ENCODE peak calls at places on chromosome 16, in eight cellular contexts. One of them, this sample, is unnamed.

GRCh38 chr16:89050868-89051311 is 42.8 kb upstream of the ACSF3 start:
- DNase-seq in MM.1S: no peak
- DNase-seq in H9: no peak
- DNase-seq in AG04450: no peak
- DNase-seq in lung: no peak
- DNase-seq in HCT116: no peak
- DNase-seq in HFFc6: no peak
- DNase-seq in CD8-positive, alpha-beta T cell: no peak
- DNase-seq in this sample: no peak

GRCh38 chr16:73319747-73320146 is 271.8 kb upstream of the ZFHX3 start:
- DNase-seq in MM.1S: no peak
- DNase-seq in H9: no peak
- DNase-seq in AG04450: no peak
- DNase-seq in lung: no peak
- DNase-seq in HCT116: no peak
- DNase-seq in HFFc6: no peak
- DNase-seq in CD8-positive, alpha-beta T cell: no peak
- DNase-seq in this sample: no peak

GRCh38 chr16:4524571-4524970 is 14.0 kb downstream of the CDIP1 start:
- DNase-seq in MM.1S: no peak
- DNase-seq in H9: no peak
- DNase-seq in AG04450: no peak
- DNase-seq in lung: no peak
- DNase-seq in HCT116: no peak
- DNase-seq in HFFc6: no peak
- DNase-seq in CD8-positive, alpha-beta T cell: no peak
- DNase-seq in this sample: no peak

GRCh38 chr16:89153848-89154271 is 17.7 kb upstream of the CDH15 start:
- DNase-seq in MM.1S: no peak
- DNase-seq in H9: no peak
- DNase-seq in AG04450: no peak
- DNase-seq in lung: no peak
- DNase-seq in HCT116: no peak
- DNase-seq in HFFc6: no peak
- DNase-seq in CD8-positive, alpha-beta T cell: no peak
- DNase-seq in this sample: no peak

GRCh38 chr16:11583889-11584565 is 2.7 kb downstream of the LITAF start:
- DNase-seq in MM.1S: peak; percentile 28
- DNase-seq in H9: no peak
- DNase-seq in AG04450: no peak
- DNase-seq in lung: no peak
- DNase-seq in HCT116: no peak
- DNase-seq in HFFc6: no peak
- DNase-seq in CD8-positive, alpha-beta T cell: no peak
- DNase-seq in this sample: peak; percentile 58

GRCh38 chr16:29148867-29149272 is 164.0 kb downstream of the LAT start:
- DNase-seq in MM.1S: no peak
- DNase-seq in H9: no peak
- DNase-seq in AG04450: no peak
- DNase-seq in lung: peak; percentile 49
- DNase-seq in HCT116: no peak
- DNase-seq in HFFc6: no peak
- DNase-seq in CD8-positive, alpha-beta T cell: peak; percentile 78
- DNase-seq in this sample: peak; percentile 33

GRCh38 chr16:46649571-46649970 is 28.4 kb upstream of the SHCBP1 start:
- DNase-seq in MM.1S: no peak
- DNase-seq in H9: no peak
- DNase-seq in AG04450: no peak
- DNase-seq in lung: no peak
- DNase-seq in HCT116: no peak
- DNase-seq in HFFc6: no peak
- DNase-seq in CD8-positive, alpha-beta T cell: no peak
- DNase-seq in this sample: no peak

GRCh38 chr16:57775661-57776469 is 26.4 kb downstream of the KIFC3 start:
- DNase-seq in MM.1S: no peak
- DNase-seq in H9: peak; percentile 98
- DNase-seq in AG04450: no peak
- DNase-seq in lung: no peak
- DNase-seq in HCT116: no peak
- DNase-seq in HFFc6: no peak
- DNase-seq in CD8-positive, alpha-beta T cell: no peak
- DNase-seq in this sample: no peak

GRCh38 chr16:72796222-72796621 is 251.7 kb downstream of the ZFHX3 start:
- DNase-seq in MM.1S: no peak
- DNase-seq in H9: no peak
- DNase-seq in AG04450: no peak
- DNase-seq in lung: no peak
- DNase-seq in HCT116: no peak
- DNase-seq in HFFc6: no peak
- DNase-seq in CD8-positive, alpha-beta T cell: no peak
- DNase-seq in this sample: no peak

GRCh38 chr16:86110134-86110533 is 211.2 kb downstream of the IRF8 start:
- DNase-seq in MM.1S: no peak
- DNase-seq in H9: no peak
- DNase-seq in AG04450: no peak
- DNase-seq in lung: no peak
- DNase-seq in HCT116: no peak
- DNase-seq in HFFc6: no peak
- DNase-seq in CD8-positive, alpha-beta T cell: no peak
- DNase-seq in this sample: no peak

GRCh38 chr16:75250809-75251279 is 580 bp downstream of the BCAR1 start:
- DNase-seq in MM.1S: no peak
- DNase-seq in H9: no peak
- DNase-seq in AG04450: no peak
- DNase-seq in lung: no peak
- DNase-seq in HCT116: no peak
- DNase-seq in HFFc6: no peak
- DNase-seq in CD8-positive, alpha-beta T cell: no peak
- DNase-seq in this sample: peak; percentile 80

GRCh38 chr16:73047536-73048291 is at the start of gene ZFHX3:
- DNase-seq in MM.1S: peak; percentile 56
- DNase-seq in H9: peak; percentile 83
- DNase-seq in AG04450: no peak
- DNase-seq in lung: peak; percentile 70
- DNase-seq in HCT116: no peak
- DNase-seq in HFFc6: peak; percentile 70
- DNase-seq in CD8-positive, alpha-beta T cell: peak; percentile 13
- DNase-seq in this sample: peak; percentile 84

GRCh38 chr16:539901-540530 is 12.5 kb downstream of the CAPN15 start:
- DNase-seq in MM.1S: no peak
- DNase-seq in H9: no peak
- DNase-seq in AG04450: peak; percentile 41
- DNase-seq in lung: no peak
- DNase-seq in HCT116: no peak
- DNase-seq in HFFc6: peak; percentile 25
- DNase-seq in CD8-positive, alpha-beta T cell: no peak
- DNase-seq in this sample: no peak

GRCh38 chr16:88368994-88369393 is 13.8 kb upstream of the ZNF469 start:
- DNase-seq in MM.1S: no peak
- DNase-seq in H9: no peak
- DNase-seq in AG04450: no peak
- DNase-seq in lung: no peak
- DNase-seq in HCT116: no peak
- DNase-seq in HFFc6: no peak
- DNase-seq in CD8-positive, alpha-beta T cell: no peak
- DNase-seq in this sample: no peak

GRCh38 chr16:27859020-27859419 is 204.5 kb downstream of the GSG1L start:
- DNase-seq in MM.1S: no peak
- DNase-seq in H9: peak; percentile 70
- DNase-seq in AG04450: no peak
- DNase-seq in lung: no peak
- DNase-seq in HCT116: no peak
- DNase-seq in HFFc6: no peak
- DNase-seq in CD8-positive, alpha-beta T cell: no peak
- DNase-seq in this sample: no peak

GRCh38 chr16:89193021-89193575 is 7.2 kb downstream of the SLC22A31 start:
- DNase-seq in MM.1S: peak; percentile 24
- DNase-seq in H9: peak; percentile 96
- DNase-seq in AG04450: no peak
- DNase-seq in lung: peak; percentile 91
- DNase-seq in HCT116: peak; percentile 94
- DNase-seq in HFFc6: no peak
- DNase-seq in CD8-positive, alpha-beta T cell: no peak
- DNase-seq in this sample: peak; percentile 87

GRCh38 chr16:75566040-75566888 is at the start of gene GABARAPL2:
- DNase-seq in MM.1S: peak; percentile 75
- DNase-seq in H9: peak; percentile 92
- DNase-seq in AG04450: no peak
- DNase-seq in lung: peak; percentile 84
- DNase-seq in HCT116: peak; percentile 50
- DNase-seq in HFFc6: peak; percentile 48
- DNase-seq in CD8-positive, alpha-beta T cell: peak; percentile 91
- DNase-seq in this sample: peak; percentile 91

GRCh38 chr16:15493416-15494181 is 59.2 kb downstream of the BMERB1 start:
- DNase-seq in MM.1S: no peak
- DNase-seq in H9: no peak
- DNase-seq in AG04450: no peak
- DNase-seq in lung: no peak
- DNase-seq in HCT116: no peak
- DNase-seq in HFFc6: peak; percentile 66
- DNase-seq in CD8-positive, alpha-beta T cell: no peak
- DNase-seq in this sample: no peak

GRCh38 chr16:48608871-48609452 is 1.0 kb downstream of the N4BP1 start:
- DNase-seq in MM.1S: no peak
- DNase-seq in H9: no peak
- DNase-seq in AG04450: no peak
- DNase-seq in lung: no peak
- DNase-seq in HCT116: no peak
- DNase-seq in HFFc6: no peak
- DNase-seq in CD8-positive, alpha-beta T cell: no peak
- DNase-seq in this sample: no peak

GRCh38 chr16:4200000-4200780 is 41.7 kb downstream of the SRL start:
- DNase-seq in MM.1S: peak; percentile 47
- DNase-seq in H9: peak; percentile 61
- DNase-seq in AG04450: peak; percentile 36
- DNase-seq in lung: peak; percentile 77
- DNase-seq in HCT116: peak; percentile 31
- DNase-seq in HFFc6: peak; percentile 58
- DNase-seq in CD8-positive, alpha-beta T cell: no peak
- DNase-seq in this sample: no peak

GRCh38 chr16:73047221-73047535 is 750 bp downstream of the ZFHX3 start:
- DNase-seq in MM.1S: no peak
- DNase-seq in H9: no peak
- DNase-seq in AG04450: no peak
- DNase-seq in lung: no peak
- DNase-seq in HCT116: no peak
- DNase-seq in HFFc6: peak; percentile 87
- DNase-seq in CD8-positive, alpha-beta T cell: no peak
- DNase-seq in this sample: no peak

GRCh38 chr16:4317471-4318170 is 1.8 kb downstream of the GLIS2 start:
- DNase-seq in MM.1S: no peak
- DNase-seq in H9: no peak
- DNase-seq in AG04450: no peak
- DNase-seq in lung: no peak
- DNase-seq in HCT116: no peak
- DNase-seq in HFFc6: no peak
- DNase-seq in CD8-positive, alpha-beta T cell: no peak
- DNase-seq in this sample: no peak

GRCh38 chr16:11298143-11298900 is 17.2 kb upstream of the PRM1 start:
- DNase-seq in MM.1S: no peak
- DNase-seq in H9: no peak
- DNase-seq in AG04450: no peak
- DNase-seq in lung: no peak
- DNase-seq in HCT116: no peak
- DNase-seq in HFFc6: no peak
- DNase-seq in CD8-positive, alpha-beta T cell: no peak
- DNase-seq in this sample: no peak

DNA sequence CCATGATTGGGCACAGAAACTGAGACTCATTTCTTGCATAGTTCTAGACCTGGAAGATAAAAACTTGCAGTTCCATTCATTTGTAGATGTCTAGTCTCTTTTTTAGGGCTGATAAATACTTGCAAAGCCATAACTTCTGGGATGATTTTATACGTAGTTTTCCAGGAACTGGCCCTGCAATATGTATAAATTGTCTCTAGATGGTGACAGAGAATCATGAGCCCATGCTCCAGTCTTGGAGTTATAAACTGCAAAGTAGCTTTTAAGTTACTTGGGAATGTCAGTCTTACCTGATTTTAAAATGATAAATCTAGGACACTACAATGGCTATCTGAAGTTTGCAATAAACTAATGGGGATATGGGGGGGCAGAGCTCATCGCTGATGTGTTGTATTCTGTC is 3.0 kb upstream of the ADAMTS18 start:
- DNase-seq in MM.1S: no peak
- DNase-seq in H9: no peak
- DNase-seq in AG04450: no peak
- DNase-seq in lung: no peak
- DNase-seq in HCT116: no peak
- DNase-seq in HFFc6: no peak
- DNase-seq in CD8-positive, alpha-beta T cell: no peak
- DNase-seq in this sample: no peak
- TF ChIP-seq CTCF in MM.1S: no peak
- TF ChIP-seq CTCF in H9: peak; percentile 59
- TF ChIP-seq CTCF in AG04450: peak; percentile 12
- TF ChIP-seq CTCF in lung: no peak
- TF ChIP-seq CTCF in HCT116: no peak
- TF ChIP-seq CTCF in HFFc6: no peak
- TF ChIP-seq CTCF in CD8-positive, alpha-beta T cell: no peak
- TF ChIP-seq CTCF in this sample: no peak

GRCh38 chr16:2720719-2721633 is 952 bp upstream of the PRSS27 start:
- DNase-seq in MM.1S: peak; percentile 91
- DNase-seq in H9: peak; percentile 92
- DNase-seq in AG04450: peak; percentile 42
- DNase-seq in lung: peak; percentile 84
- DNase-seq in HCT116: peak; percentile 62
- DNase-seq in HFFc6: peak; percentile 70
- DNase-seq in CD8-positive, alpha-beta T cell: peak; percentile 70
- DNase-seq in this sample: peak; percentile 96
- TF ChIP-seq CTCF in MM.1S: peak; percentile 32
- TF ChIP-seq CTCF in H9: no peak
- TF ChIP-seq CTCF in AG04450: peak; percentile 44
- TF ChIP-seq CTCF in lung: peak; percentile 52
- TF ChIP-seq CTCF in HCT116: peak; percentile 29
- TF ChIP-seq CTCF in HFFc6: peak; percentile 85
- TF ChIP-seq CTCF in CD8-positive, alpha-beta T cell: peak; percentile 77
- TF ChIP-seq CTCF in this sample: peak; percentile 90

DNA sequence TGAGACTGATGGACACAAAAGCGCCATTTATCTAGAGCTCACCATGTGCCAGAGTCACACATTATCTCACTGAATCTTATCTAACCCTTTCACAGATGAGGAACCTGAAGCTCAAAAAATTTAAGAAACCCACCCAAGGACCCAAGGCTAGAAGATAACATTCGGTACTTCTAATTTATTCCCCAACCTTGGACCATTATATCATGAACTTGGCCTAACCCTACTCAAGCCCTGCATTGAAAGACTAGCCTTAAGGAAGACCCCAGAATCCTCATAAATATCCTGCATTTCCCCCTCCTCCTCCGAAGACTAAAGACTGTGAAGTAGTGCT is 548 bp upstream of the DYNC1LI2 start:
- DNase-seq in MM.1S: no peak
- DNase-seq in H9: no peak
- DNase-seq in AG04450: no peak
- DNase-seq in lung: no peak
- DNase-seq in HCT116: no peak
- DNase-seq in HFFc6: no peak
- DNase-seq in CD8-positive, alpha-beta T cell: no peak
- DNase-seq in this sample: no peak
- TF ChIP-seq CTCF in MM.1S: no peak
- TF ChIP-seq CTCF in H9: no peak
- TF ChIP-seq CTCF in AG04450: no peak
- TF ChIP-seq CTCF in lung: no peak
- TF ChIP-seq CTCF in HCT116: no peak
- TF ChIP-seq CTCF in HFFc6: peak; percentile 12
- TF ChIP-seq CTCF in CD8-positive, alpha-beta T cell: peak; percentile 17
- TF ChIP-seq CTCF in this sample: no peak

GRCh38 chr16:54140057-54140787 is 146.4 kb downstream of the IRX3 start:
- DNase-seq in MM.1S: no peak
- DNase-seq in H9: no peak
- DNase-seq in AG04450: no peak
- DNase-seq in lung: no peak
- DNase-seq in HCT116: no peak
- DNase-seq in HFFc6: peak; percentile 16
- DNase-seq in CD8-positive, alpha-beta T cell: no peak
- DNase-seq in this sample: no peak
- TF ChIP-seq CTCF in MM.1S: no peak
- TF ChIP-seq CTCF in H9: peak; percentile 30
- TF ChIP-seq CTCF in AG04450: peak; percentile 9
- TF ChIP-seq CTCF in lung: no peak
- TF ChIP-seq CTCF in HCT116: no peak
- TF ChIP-seq CTCF in HFFc6: peak; percentile 57
- TF ChIP-seq CTCF in CD8-positive, alpha-beta T cell: no peak
- TF ChIP-seq CTCF in this sample: no peak